ENCODE peak calls at places on chromosomes 3 and 15, in six cellular contexts. T is RWPE1; B is EL; L is stimulated activated CD4-positive, alpha-beta T cell treated with anti-CD3 and anti-CD28 coated beads, Interleukin-1b, Interleukin-23, amount 100 ng/mL, for 24 hours; Y is activated T-cell treated with anti-CD3 and anti-CD28 coated beads for 24 hours; G is cardiac fibroblast. D is an unnamed sample.
A peak's percentile ranks its signal among the peaks of the same experiment; 100 is the strongest.

GRCh38 chr3:112958749-112959560 is 15.9 kb downstream of the CD200R1 start:
- DNase-seq in T (no peak), B (no peak), L (no peak), Y (no peak), G (no peak), D (no peak)

GRCh38 chr15:82312611-82313349 is 36.5 kb downstream of the GOLGA6L10 start:
- DNase-seq in T (no peak), B (peak; percentile 40), L (no peak), Y (no peak), G (peak; percentile 11), D (no peak)

GRCh38 chr3:89221913-89222312 is 114.5 kb downstream of the EPHA3 start:
- DNase-seq in T (no peak), B (no peak), L (no peak), Y (no peak), G (no peak), D (no peak)

GRCh38 chr15:96538506-96538905 is 208.0 kb downstream of the NR2F2 start:
- DNase-seq in T (no peak), B (no peak), L (no peak), Y (no peak), G (no peak), D (no peak)

GRCh38 chr3:107525101-107525953 is 2.6 kb downstream of the BBX start:
- DNase-seq in T (peak; percentile 10), B (peak; percentile 49), L (peak; percentile 7), Y (peak; percentile 17), G (peak; percentile 35), D (peak; percentile 18)

GRCh38 chr3:146134348-146135117 is 26.5 kb downstream of the PLOD2 start:
- DNase-seq in T (no peak), B (no peak), L (no peak), Y (no peak), G (no peak), D (no peak)

GRCh38 chr15:83178869-83179325 is 28.7 kb downstream of the HDGFL3 start:
- DNase-seq in T (no peak), B (no peak), L (no peak), Y (no peak), G (no peak), D (no peak)

GRCh38 chr3:45367451-45367850 is 20.9 kb upstream of the LARS2 start:
- DNase-seq in T (no peak), B (peak; percentile 76), L (no peak), Y (no peak), G (no peak), D (peak; percentile 66)

GRCh38 chr3:54307616-54308180 is 185.3 kb downstream of the CACNA2D3 start:
- DNase-seq in T (no peak), B (no peak), L (no peak), Y (no peak), G (no peak), D (no peak)

GRCh38 chr3:108345492-108346205 is 49.3 kb downstream of the HHLA2 start:
- DNase-seq in T (no peak), B (no peak), L (no peak), Y (no peak), G (no peak), D (no peak)

GRCh38 chr3:11989383-11990050 is 14.7 kb upstream of the SYN2 start:
- DNase-seq in T (no peak), B (no peak), L (no peak), Y (no peak), G (no peak), D (no peak)

GRCh38 chr15:47374222-47374621 is 343.1 kb upstream of the SEMA6D start:
- DNase-seq in T (peak; percentile 7), B (peak; percentile 2), L (no peak), Y (no peak), G (peak; percentile 50), D (peak; percentile 34)

GRCh38 chr3:55409802-55410201 is 77.3 kb downstream of the WNT5A start:
- DNase-seq in T (no peak), B (peak; percentile 29), L (no peak), Y (no peak), G (no peak), D (no peak)